ENCODE peak calls at places on chromosomes 3 and 15, in ten cellular contexts. Y is HEK293T; Z is cardiac fibroblast; N is GM13976; X is left lobe of liver; D is activated T-cell treated with anti-CD3 and anti-CD28 coated beads, Interleukin-2, amount 50 U/mL, for 72 hours; V is mesenchymal stem cell; I is OCI-LY7; E is stimulated activated naive CD4-positive, alpha-beta T cell; S is C1 segment of cervical spinal cord. J is an unnamed sample.

GRCh38 chr3:82224661-82225060 is 463.2 kb upstream of the GBE1 start:
- DNase-seq in Y (no peak), Z (no peak), N (no peak), X (no peak), D (no peak), V (no peak), I (no peak), E (no peak), S (no peak), J (no peak)

GRCh38 chr3:53264718-53265117 is 8.9 kb upstream of the TKT start:
- DNase-seq in Y (no peak), Z (no peak), N (no peak), X (peak), D (no peak), V (no peak), I (no peak), E (no peak), S (peak), J (no peak)

GRCh38 chr3:133428552-133428951 is 28.7 kb downstream of the BFSP2 start:
- DNase-seq in Y (no peak), Z (no peak), N (no peak), X (no peak), D (no peak), V (no peak), I (no peak), E (no peak), S (no peak), J (no peak)

GRCh38 chr3:155232605-155233004 is 60.9 kb downstream of the STRIT1 start:
- DNase-seq in Y (no peak), Z (peak), N (no peak), X (peak), D (no peak), V (peak), I (peak), E (no peak), S (peak), J (no peak)

GRCh38 chr3:13217736-13218540 is 144.7 kb upstream of the IQSEC1 start:
- DNase-seq in Y (no peak), Z (no peak), N (no peak), X (no peak), D (no peak), V (no peak), I (no peak), E (no peak), S (no peak), J (no peak)

GRCh38 chr3:108006077-108006675 is 84.7 kb downstream of the CD47 start:
- DNase-seq in Y (no peak), Z (peak), N (no peak), X (peak), D (no peak), V (no peak), I (no peak), E (no peak), S (peak), J (no peak)

GRCh38 chr15:67997996-67998395 is 56.1 kb upstream of the PIAS1 start:
- DNase-seq in Y (no peak), Z (peak), N (no peak), X (no peak), D (no peak), V (peak), I (no peak), E (no peak), S (no peak), J (no peak)

GRCh38 chr3:194730369-194730768 is 44.7 kb downstream of the FAM43A start:
- DNase-seq in Y (no peak), Z (no peak), N (no peak), X (no peak), D (no peak), V (no peak), I (peak), E (no peak), S (no peak), J (no peak)

GRCh38 chr15:58551764-58552504 is 120.1 kb downstream of the LIPC start:
- DNase-seq in Y (no peak), Z (peak), N (no peak), X (peak), D (no peak), V (peak), I (no peak), E (no peak), S (no peak), J (no peak)

GRCh38 chr3:50604628-50605588 is 6.7 kb downstream of the CISH start:
- DNase-seq in Y (no peak), Z (no peak), N (no peak), X (peak), D (no peak), V (no peak), I (peak), E (no peak), S (peak), J (no peak)

GRCh38 chr15:78681306-78682012 is 40.4 kb upstream of the CHRNB4 start:
- DNase-seq in Y (no peak), Z (no peak), N (no peak), X (no peak), D (no peak), V (no peak), I (no peak), E (no peak), S (peak), J (no peak)

GRCh38 chr15:63939531-63940130 is 105.9 kb upstream of the HERC1 start:
- DNase-seq in Y (no peak), Z (peak), N (peak), X (peak), D (no peak), V (peak), I (no peak), E (no peak), S (peak), J (no peak)

GRCh38 chr15:66929843-66930242 is 135.6 kb upstream of the SMAD3 start:
- DNase-seq in Y (no peak), Z (no peak), N (no peak), X (no peak), D (no peak), V (no peak), I (no peak), E (no peak), S (no peak), J (no peak)

GRCh38 chr3:12903000-12903800 is 61.8 kb upstream of the RPL32 start:
- DNase-seq in Y (no peak), Z (no peak), N (no peak), X (no peak), D (no peak), V (no peak), I (no peak), E (no peak), S (no peak), J (no peak)

GRCh38 chr15:75061272-75061671 is 37.9 kb downstream of the PPCDC start:
- DNase-seq in Y (no peak), Z (no peak), N (peak), X (peak), D (peak), V (peak), I (no peak), E (no peak), S (no peak), J (peak)

GRCh38 chr3:10570196-10570946 is 65.0 kb upstream of the ATP2B2 start:
- DNase-seq in Y (no peak), Z (peak), N (no peak), X (peak), D (no peak), V (no peak), I (no peak), E (no peak), S (peak), J (no peak)